ENCODE peak calls at places on chromosomes 12 and 14, in ten cellular contexts. W is posterior cingulate gyrus; I is skeletal muscle cell; X is fibroblast of lung; J is GM03348; E is DMS153; V is effector memory CD4-positive, alpha-beta T cell; K is activated T-helper 9 cell treated with anti-CD3 and anti-CD28 coated beads, Interleukin-2, amount 50 U/mL, for 16 hours; C is GM12865; S is H7. Y is an unnamed sample.

GRCh38 chr12:44835641-44836379 is 40.3 kb downstream of the NELL2 start:
- DNase-seq in W (no peak), I (no peak), X (peak; percentile 1), J (peak; percentile 4), E (peak; percentile 25), V (no peak), K (no peak), C (no peak), S (no peak), Y (no peak)

GRCh38 chr12:5889381-5890047 is 55.5 kb downstream of the ANO2 start:
- DNase-seq in W (no peak), I (no peak), X (no peak), J (no peak), E (no peak), V (no peak), K (no peak), C (peak; percentile 32), S (peak; percentile 56), Y (no peak)

GRCh38 chr12:94204647-94205247 is 56.4 kb downstream of the PLXNC1 start:
- DNase-seq in W (no peak), I (no peak), X (no peak), J (no peak), E (no peak), V (no peak), K (no peak), C (peak; percentile 70), S (no peak), Y (no peak)

GRCh38 chr12:106582661-106583577 is at the start of gene RFX4:
- DNase-seq in W (peak; percentile 85), I (no peak), X (no peak), J (peak; percentile 15), E (no peak), V (no peak), K (no peak), C (no peak), S (peak; percentile 82), Y (no peak)

GRCh38 chr14:105117710-105118385 is 50.7 kb downstream of the JAG2 start:
- DNase-seq in W (peak; percentile 20), I (no peak), X (no peak), J (no peak), E (no peak), V (no peak), K (no peak), C (no peak), S (no peak), Y (no peak)

GRCh38 chr12:2637371-2637770 is 157.4 kb upstream of the FKBP4 start:
- DNase-seq in W (no peak), I (no peak), X (no peak), J (no peak), E (no peak), V (no peak), K (no peak), C (no peak), S (no peak), Y (no peak)

GRCh38 chr12:80222261-80222660 is 122.9 kb downstream of the OTOGL start:
- DNase-seq in W (no peak), I (no peak), X (no peak), J (no peak), E (no peak), V (no peak), K (no peak), C (peak; percentile 42), S (no peak), Y (no peak)

GRCh38 chr14:26598081-26598671 is 343 bp upstream of the NOVA1 start:
- DNase-seq in W (peak; percentile 98), I (peak; percentile 78), X (peak; percentile 87), J (peak; percentile 70), E (peak; percentile 91), V (no peak), K (no peak), C (no peak), S (peak; percentile 87), Y (no peak)

GRCh38 chr12:110717037-110717436 is 25.7 kb downstream of the PPP1CC start:
- DNase-seq in W (no peak), I (no peak), X (no peak), J (no peak), E (no peak), V (no peak), K (no peak), C (no peak), S (no peak), Y (no peak)

GRCh38 chr14:81435578-81436295 is 35.6 kb upstream of the STON2 start:
- DNase-seq in W (no peak), I (no peak), X (peak; percentile 44), J (peak; percentile 24), E (peak; percentile 32), V (no peak), K (no peak), C (no peak), S (peak; percentile 79), Y (no peak)

GRCh38 chr12:92138144-92138543 is 7.5 kb downstream of the BTG1 start:
- DNase-seq in W (no peak), I (no peak), X (no peak), J (no peak), E (no peak), V (no peak), K (no peak), C (no peak), S (no peak), Y (no peak)